ENCODE peak calls at places on chromosomes 5 and 9, in ten cellular contexts. J is gastrocnemius medialis, M is psoas muscle, U is A673, A is brain microvascular endothelial cell, V is left ventricle myocardium inferior, E is dorsolateral prefrontal cortex, X is AG10803, O is astrocyte, T is breast epithelium. S is an unnamed sample.

GRCh38 chr5:61425918-61426317 is 93.9 kb downstream of the ZSWIM6 start:
- DNase-seq in E (no peak), X (no peak), O (no peak), J (no peak), V (no peak), T (no peak), U (no peak), A (no peak), M (no peak), S (no peak)

GRCh38 chr9:4798281-4798680 is 5.5 kb downstream of the RCL1 start:
- DNase-seq in M (no peak), O (no peak), T (no peak), E (no peak), U (peak), A (no peak), J (no peak), V (no peak), X (no peak), S (no peak)

GRCh38 chr9:136927343-136928261 is 16.9 kb downstream of the FBXW5 start:
- DNase-seq in X (peak), O (peak), A (peak), M (no peak), T (no peak), E (no peak), V (no peak), U (no peak), J (no peak), S (no peak)

GRCh38 chr5:56148453-56148971 is 84.6 kb downstream of the ANKRD55 start:
- DNase-seq in T (no peak), E (no peak), O (no peak), X (no peak), J (no peak), A (no peak), V (no peak), M (no peak), U (no peak), S (no peak)

GRCh38 chr5:35129921-35130485 is 82.3 kb upstream of the AGXT2 start:
- DNase-seq in J (no peak), U (no peak), A (no peak), T (peak), V (no peak), M (no peak), X (peak), E (no peak), O (peak), S (no peak)

GRCh38 chr5:113678924-113679575 is 165.6 kb downstream of the YTHDC2 start:
- DNase-seq in X (peak), U (peak), V (no peak), T (no peak), O (peak), J (no peak), E (no peak), M (no peak), A (peak), S (peak)

GRCh38 chr9:127980056-127980705 is 608 bp downstream of the EEIG1 start:
- DNase-seq in O (no peak), U (peak), M (no peak), X (no peak), V (no peak), A (no peak), E (peak), T (no peak), J (no peak), S (no peak)

GRCh38 chr9:96378187-96378586 is 5.3 kb downstream of the SLC35D2 start:
- DNase-seq in V (no peak), U (no peak), M (no peak), E (no peak), O (no peak), T (no peak), A (no peak), J (no peak), X (no peak), S (no peak)

GRCh38 chr9:110928604-110929003 is 109.7 kb downstream of the LPAR1 start:
- DNase-seq in E (no peak), U (no peak), A (no peak), X (peak), V (no peak), T (no peak), J (no peak), M (no peak), O (peak), S (no peak)

GRCh38 chr5:53378590-53379247 is 101.7 kb upstream of the FST start:
- DNase-seq in J (no peak), A (no peak), X (peak), E (no peak), O (peak), M (no peak), U (no peak), V (no peak), T (no peak), S (no peak)

GRCh38 chr9:82903503-82903902 is 159.4 kb downstream of the RASEF start:
- DNase-seq in X (no peak), U (no peak), O (peak), E (no peak), M (no peak), J (no peak), T (no peak), V (no peak), A (no peak), S (no peak)
- TF ChIP-seq CTCF in X (peak), U (no peak), O (peak), E (no peak), M (no peak), J (no peak), T (no peak), V (no peak), A (peak), S (no peak)

GRCh38 chr5:171342362-171343111 is 33.5 kb downstream of the TLX3 start:
- DNase-seq in X (peak), E (no peak), V (no peak), T (no peak), M (no peak), J (no peak), O (peak), A (peak), U (peak), S (no peak)
- TF ChIP-seq CTCF in X (peak), E (peak), V (peak), T (peak), M (peak), J (no peak), O (peak), A (peak), U (peak), S (peak)

GRCh38 chr5:142883438-142883837 is 113.3 kb downstream of the ARHGAP26 start:
- DNase-seq in V (no peak), O (no peak), X (no peak), E (no peak), T (no peak), U (no peak), J (no peak), M (no peak), A (no peak), S (no peak)

GRCh38 chr5:142886956-142887355 is 116.8 kb downstream of the ARHGAP26 start:
- DNase-seq in T (no peak), U (no peak), A (no peak), E (no peak), X (no peak), V (no peak), O (no peak), M (no peak), J (no peak), S (no peak)

GRCh38 chr5:142888469-142889085 is 118.4 kb downstream of the ARHGAP26 start:
- DNase-seq in V (no peak), M (no peak), J (no peak), U (peak), X (peak), A (peak), E (no peak), T (no peak), O (no peak), S (no peak)

GRCh38 chr5:142884029-142884428 is 113.9 kb downstream of the ARHGAP26 start:
- DNase-seq in T (no peak), X (no peak), U (no peak), M (no peak), E (no peak), A (no peak), J (no peak), V (no peak), O (no peak), S (no peak)

GRCh38 chr5:142886211-142886610 is 116.0 kb downstream of the ARHGAP26 start:
- DNase-seq in V (no peak), U (no peak), E (no peak), O (peak), A (peak), X (no peak), J (no peak), M (no peak), T (no peak), S (no peak)
- TF ChIP-seq CTCF in V (no peak), U (no peak), E (no peak), O (no peak), A (no peak), X (no peak), J (no peak), M (no peak), T (no peak), S (no peak)

GRCh38 chr5:103587185-103587748 is 24.7 kb upstream of the NUDT12 start:
- DNase-seq in M (no peak), O (peak), X (peak), J (no peak), E (no peak), U (peak), T (no peak), V (no peak), A (no peak), S (no peak)
- TF ChIP-seq CTCF in M (peak), O (peak), X (peak), J (no peak), E (peak), U (peak), T (peak), V (peak), A (peak), S (peak)

DNA sequence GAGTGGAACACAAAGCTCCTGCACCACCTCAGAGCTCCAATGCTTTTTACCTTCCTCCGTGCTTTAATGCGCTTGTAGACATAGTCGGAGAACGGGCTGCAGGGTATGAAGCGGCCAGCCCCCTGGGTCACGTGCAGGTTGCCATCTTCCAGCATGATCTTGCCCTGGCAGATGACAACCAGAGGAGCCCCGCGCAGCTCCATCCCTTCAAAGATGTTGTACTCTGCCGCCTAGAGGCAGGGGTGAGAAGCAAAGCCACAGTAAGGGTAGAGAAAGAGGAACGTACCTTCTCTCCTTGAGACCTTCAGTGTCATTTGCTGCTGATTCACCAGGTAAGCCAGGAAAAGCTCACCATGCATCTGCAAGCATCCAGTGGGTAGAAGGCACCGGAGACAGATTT is 112.3 kb downstream of the DPYSL3 start:
- DNase-seq in A (no peak), O (no peak), U (no peak), T (no peak), E (no peak), J (no peak), V (no peak), M (no peak), X (no peak), S (no peak)
- TF ChIP-seq CTCF in A (peak), O (no peak), U (no peak), T (no peak), E (no peak), J (no peak), V (no peak), M (no peak), X (no peak), S (no peak)

GRCh38 chr5:177457239-177458121 is 10.9 kb downstream of the PRR7 start:
- DNase-seq in J (peak), T (peak), U (peak), O (peak), E (peak), A (peak), M (peak), V (peak), X (peak), S (peak)
- TF ChIP-seq CTCF in J (peak), T (peak), U (peak), O (peak), E (peak), A (peak), M (peak), V (peak), X (peak), S (no peak)

GRCh38 chr5:32852535-32852934 is 141.4 kb downstream of the NPR3 start:
- DNase-seq in X (peak), M (peak), T (no peak), J (peak), E (no peak), O (peak), A (peak), U (no peak), V (peak), S (no peak)
- TF ChIP-seq CTCF in X (peak), M (peak), T (no peak), J (no peak), E (no peak), O (peak), A (peak), U (peak), V (peak), S (no peak)

DNA sequence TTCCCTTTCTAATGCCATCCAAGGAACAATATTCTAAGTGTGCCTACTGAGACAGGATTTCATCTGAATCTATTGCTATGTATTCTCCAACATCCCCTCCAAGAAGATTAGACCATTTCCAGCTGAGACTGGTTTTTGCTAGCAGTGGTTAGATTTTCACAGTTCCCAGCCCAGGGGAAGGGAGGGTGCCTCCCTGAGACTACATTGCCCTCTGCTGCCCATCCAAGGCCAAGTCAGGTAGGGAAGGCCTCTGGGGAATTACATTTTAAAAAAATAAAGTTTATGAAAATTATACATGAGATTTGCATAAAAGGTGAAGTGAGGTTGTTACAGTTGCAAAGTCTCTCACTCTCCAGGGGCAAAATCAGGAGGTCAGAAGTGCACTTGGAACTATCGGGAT is 28.0 kb upstream of the SYK start:
- DNase-seq in A (no peak), E (no peak), J (no peak), X (no peak), M (no peak), T (no peak), V (no peak), O (no peak), U (no peak), S (no peak)
- TF ChIP-seq CTCF in A (peak), E (peak), J (no peak), X (no peak), M (no peak), T (peak), V (peak), O (peak), U (peak), S (peak)

S was measured in D721Med.